ENCODE peak calls at places on chromosomes 12 and 14, in nine cellular contexts. W, Q, B, U, S, F, E, G and O are unnamed samples.

GRCh38 chr12:59834659-59835474 is 239.0 kb downstream of the SLC16A7 start:
- DNase-seq in E (peak), F (no peak), W (no peak), B (no peak), G (no peak), U (peak), Q (no peak), S (no peak), O (no peak)

GRCh38 chr12:22318122-22318737 is 16.3 kb downstream of the ST8SIA1 start:
- DNase-seq in S (no peak), Q (no peak), G (no peak), F (no peak), W (no peak), U (peak), E (no peak), B (no peak), O (no peak)

GRCh38 chr12:123707466-123707865 is 4.7 kb upstream of the ATP6V0A2 start:
- DNase-seq in B (no peak), E (no peak), F (no peak), Q (no peak), S (no peak), G (no peak), W (no peak), U (no peak), O (no peak)

GRCh38 chr14:21921453-21921852 is 247.8 kb upstream of the OR4E1 start:
- DNase-seq in U (no peak), B (no peak), E (no peak), G (no peak), F (no peak), S (no peak), W (no peak), Q (no peak), O (no peak)

GRCh38 chr14:69079188-69079742 is 73.7 kb downstream of the DCAF5 start:
- DNase-seq in U (peak), G (no peak), B (no peak), Q (peak), S (no peak), E (peak), F (no peak), W (no peak), O (no peak)

GRCh38 chr14:105351410-105351809 is 36.9 kb downstream of the PACS2 start:
- DNase-seq in U (no peak), Q (no peak), S (no peak), F (no peak), W (no peak), E (no peak), B (no peak), G (no peak), O (no peak)

GRCh38 chr12:60100150-60100549 is 504.3 kb downstream of the SLC16A7 start:
- DNase-seq in B (no peak), F (no peak), U (peak), Q (no peak), G (no peak), S (no peak), W (no peak), E (no peak), O (no peak)

GRCh38 chr12:88951177-88951576 is 370.9 kb upstream of the KITLG start:
- DNase-seq in G (no peak), U (no peak), B (no peak), S (no peak), E (no peak), F (no peak), Q (no peak), W (no peak), O (no peak)

GRCh38 chr12:43836455-43836989 is 641 bp downstream of the TMEM117 start:
- DNase-seq in Q (no peak), B (no peak), U (peak), E (no peak), G (no peak), F (no peak), W (no peak), S (no peak), O (no peak)

GRCh38 chr12:88371416-88372183 is 208.7 kb downstream of the KITLG start:
- DNase-seq in U (peak), W (no peak), B (no peak), S (no peak), E (no peak), Q (no peak), F (no peak), G (peak), O (no peak)

GRCh38 chr14:101497910-101498860 is 63.1 kb upstream of the DIO3 start:
- DNase-seq in F (no peak), B (no peak), S (no peak), W (peak), E (no peak), G (no peak), Q (no peak), U (no peak), O (no peak)

GRCh38 chr14:90439874-90440442 is 43.1 kb downstream of the CALM1 start:
- DNase-seq in G (peak), W (no peak), U (peak), E (peak), Q (no peak), F (no peak), B (no peak), S (no peak), O (no peak)

GRCh38 chr14:79861111-79861510 is 350.2 kb downstream of the DIO2 start:
- DNase-seq in W (no peak), U (no peak), Q (no peak), E (peak), S (no peak), F (no peak), G (no peak), B (no peak), O (no peak)

GRCh38 chr12:89933911-89934310 is 225.3 kb upstream of the ATP2B1 start:
- DNase-seq in S (no peak), F (no peak), U (no peak), E (no peak), G (peak), B (no peak), W (no peak), Q (no peak), O (no peak)

GRCh38 chr12:120762093-120762492 is 36.5 kb downstream of the ACADS start:
- DNase-seq in B (no peak), U (no peak), Q (no peak), G (no peak), S (no peak), E (no peak), W (no peak), F (no peak), O (no peak)

GRCh38 chr14:73896521-73896920 is 9.9 kb downstream of the ZNF410 start:
- DNase-seq in W (no peak), S (no peak), B (no peak), G (no peak), U (peak), E (no peak), Q (no peak), F (no peak), O (no peak)

GRCh38 chr12:132662901-132663755 is 24.0 kb downstream of the POLE start:
- DNase-seq in W (no peak), S (no peak), E (no peak), B (no peak), F (no peak), U (no peak), G (no peak), Q (no peak), O (no peak)

DNA sequence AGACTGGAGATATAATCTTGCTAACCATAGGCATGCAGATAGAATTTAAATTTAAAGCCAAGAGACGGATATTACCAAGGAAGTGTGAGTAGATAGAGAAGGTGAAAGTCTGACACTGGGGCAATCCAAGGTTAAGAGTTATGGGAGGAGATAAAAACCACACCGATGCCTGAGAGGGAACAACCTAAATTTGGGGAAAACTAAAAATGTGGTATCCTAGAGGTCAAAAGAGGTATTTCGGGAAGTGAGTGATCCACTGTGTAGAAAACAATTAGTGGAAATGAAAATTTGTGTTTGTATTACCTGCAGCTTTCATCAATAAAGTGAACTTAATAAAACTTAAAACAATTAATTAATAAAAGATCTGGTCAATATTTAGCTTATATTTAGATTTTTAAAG is 269.0 kb upstream of the RPL10L start:
- DNase-seq in S (no peak), W (no peak), U (no peak), G (no peak), E (peak), Q (no peak), B (no peak), F (no peak), O (no peak)
- TF ChIP-seq CTCF in S (no peak), W (no peak), U (no peak), G (no peak), E (peak), Q (peak), B (no peak), F (no peak), O (no peak)

GRCh38 chr14:23727566-23728335 is 91.6 kb downstream of the DHRS2 start:
- DNase-seq in Q (peak), G (peak), S (no peak), U (peak), F (no peak), E (peak), W (no peak), B (no peak), O (no peak)

GRCh38 chr14:23725980-23726746 is 90.0 kb downstream of the DHRS2 start:
- DNase-seq in Q (no peak), B (no peak), E (no peak), S (no peak), G (no peak), U (peak), W (no peak), F (no peak), O (no peak)

GRCh38 chr14:23725528-23725927 is 89.4 kb downstream of the DHRS2 start:
- DNase-seq in S (no peak), U (no peak), G (no peak), B (no peak), W (no peak), Q (no peak), E (no peak), F (no peak), O (no peak)

GRCh38 chr14:23728791-23729190 is 92.6 kb downstream of the DHRS2 start:
- DNase-seq in B (no peak), G (no peak), U (no peak), Q (no peak), E (no peak), S (no peak), F (no peak), W (no peak), O (no peak)

GRCh38 chr14:23729720-23730387 is 93.7 kb downstream of the DHRS2 start:
- DNase-seq in Q (no peak), G (no peak), W (no peak), U (no peak), F (no peak), S (no peak), B (no peak), E (peak), O (no peak)
- TF ChIP-seq CTCF in Q (no peak), G (no peak), W (no peak), U (no peak), F (no peak), S (no peak), B (peak), E (peak), O (no peak)

GRCh38 chr12:77325505-77325904 is 260.1 kb upstream of the E2F7 start:
- DNase-seq in U (peak), S (no peak), W (peak), G (no peak), Q (no peak), B (no peak), E (peak), F (no peak), O (peak)

GRCh38 chr12:77328326-77328725 is 263.0 kb upstream of the E2F7 start:
- DNase-seq in U (no peak), G (no peak), E (no peak), Q (no peak), B (no peak), S (no peak), W (no peak), F (no peak), O (no peak)

GRCh38 chr12:77324416-77324762 is 259.0 kb upstream of the E2F7 start:
- DNase-seq in U (no peak), E (no peak), G (no peak), Q (no peak), W (no peak), B (no peak), F (no peak), S (no peak), O (no peak)

GRCh38 chr12:77323778-77324415 is 258.5 kb upstream of the E2F7 start:
- DNase-seq in F (no peak), E (no peak), G (no peak), Q (no peak), S (no peak), B (no peak), W (no peak), U (no peak), O (no peak)

DNA sequence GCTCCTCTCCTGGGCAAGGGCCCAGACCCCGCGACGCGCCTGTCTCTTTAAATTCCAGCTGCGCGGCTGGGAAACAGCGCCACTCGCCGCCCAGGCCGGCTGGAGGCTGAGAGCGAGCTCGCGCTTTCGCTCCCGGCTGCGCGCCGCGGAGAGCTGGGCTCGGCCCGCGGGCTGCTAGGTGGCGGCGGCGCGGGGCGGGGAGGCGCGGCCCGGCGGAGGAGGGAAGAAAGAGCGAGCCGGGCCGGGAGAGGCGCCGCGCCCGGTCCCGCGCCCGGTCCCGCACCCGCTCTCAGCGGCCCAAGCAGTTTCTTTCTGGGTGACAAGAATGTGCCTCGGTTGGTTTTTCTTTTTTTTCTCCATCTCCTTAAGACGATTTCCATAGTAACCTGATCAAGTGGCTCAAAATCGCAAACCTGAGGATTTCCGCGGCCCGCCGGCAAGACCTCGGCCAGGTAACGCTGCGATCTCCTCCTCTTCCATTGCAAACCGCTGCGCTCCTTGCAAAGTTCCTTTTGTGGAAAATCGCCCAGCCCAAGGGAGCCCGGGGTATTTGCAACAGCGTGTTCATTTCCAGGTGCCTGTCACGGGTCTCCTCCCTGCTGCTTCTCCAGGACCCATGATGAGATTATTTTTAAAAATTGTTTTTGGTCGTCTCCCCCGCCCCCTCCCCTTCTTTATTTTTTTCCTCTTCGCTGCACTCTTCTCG is 259.5 kb upstream of the E2F7 start:
- DNase-seq in F (no peak), S (no peak), Q (no peak), U (peak), W (peak), E (peak), G (no peak), B (peak), O (peak)
- TF ChIP-seq CTCF in F (peak), S (no peak), Q (peak), U (peak), W (peak), E (peak), G (peak), B (peak), O (peak)

DNA sequence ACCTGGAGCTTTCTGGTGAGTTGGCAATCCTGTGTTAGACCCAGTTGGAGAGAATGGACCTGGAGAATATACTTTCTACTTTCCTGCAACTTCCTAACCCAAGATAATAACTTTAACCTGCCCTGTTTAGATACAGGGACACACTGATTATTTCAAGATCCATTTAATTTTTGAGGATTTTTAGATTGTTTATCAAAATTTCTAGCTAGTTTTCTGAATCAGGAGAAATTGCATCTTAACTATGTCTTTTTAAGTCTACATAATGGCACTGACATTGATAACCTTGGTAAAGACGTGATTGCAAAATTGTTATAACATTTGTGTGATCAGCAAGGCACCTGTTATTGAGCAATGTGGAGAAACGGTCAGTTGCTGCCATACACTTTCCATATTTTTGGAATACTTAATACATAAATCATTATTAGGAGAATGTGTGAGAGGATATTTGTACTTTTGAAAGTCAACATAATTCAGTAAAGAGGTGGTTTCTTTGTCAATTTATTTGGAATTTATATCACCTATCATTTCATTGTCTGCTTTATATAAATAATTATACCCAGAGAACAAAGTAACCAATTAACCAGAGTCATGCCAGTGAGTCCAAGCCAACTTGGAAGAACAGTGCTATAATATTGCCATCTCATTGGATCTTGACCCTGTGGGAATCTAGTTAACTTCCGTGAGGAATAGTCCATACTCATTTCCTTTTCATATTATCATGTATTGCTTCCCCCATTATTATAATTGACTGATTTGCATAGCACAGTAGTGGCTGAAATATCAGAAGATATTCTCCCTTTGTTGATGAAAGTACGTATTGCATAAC is 28.4 kb downstream of the NFYB start:
- DNase-seq in G (no peak), W (no peak), S (no peak), E (no peak), B (no peak), Q (no peak), F (no peak), U (no peak), O (no peak)
- TF ChIP-seq CTCF in G (no peak), W (no peak), S (peak), E (no peak), B (peak), Q (no peak), F (no peak), U (no peak), O (no peak)